ENCODE peak calls at places on chromosomes 12 and 14, in ten cellular contexts. One of them, this sample, is unnamed.

GRCh38 chr14:93049867-93050331 is 65.8 kb downstream of the ITPK1 start:
- DNase-seq in breast epithelium: no peak
- DNase-seq in upper lobe of left lung: no peak
- DNase-seq in endothelial cell of umbilical vein: peak
- DNase-seq in H1: no peak
- DNase-seq in HCT116: no peak
- DNase-seq in stomach: peak
- DNase-seq in GM12892: no peak
- DNase-seq in esophagus muscularis mucosa: no peak
- DNase-seq in suprapubic skin: no peak
- DNase-seq in this sample: peak

GRCh38 chr14:91127411-91127810 is 13.5 kb downstream of the DGLUCY start:
- DNase-seq in endothelial cell of umbilical vein: no peak
- DNase-seq in HCT116: no peak
- DNase-seq in H1: no peak
- DNase-seq in upper lobe of left lung: peak
- DNase-seq in breast epithelium: peak
- DNase-seq in GM12892: no peak
- DNase-seq in suprapubic skin: peak
- DNase-seq in esophagus muscularis mucosa: no peak
- DNase-seq in stomach: peak
- DNase-seq in this sample: peak

GRCh38 chr12:40769846-40770245 is 77.6 kb downstream of the CNTN1 start:
- DNase-seq in stomach: no peak
- DNase-seq in HCT116: no peak
- DNase-seq in breast epithelium: no peak
- DNase-seq in suprapubic skin: no peak
- DNase-seq in GM12892: no peak
- DNase-seq in H1: no peak
- DNase-seq in endothelial cell of umbilical vein: no peak
- DNase-seq in upper lobe of left lung: no peak
- DNase-seq in esophagus muscularis mucosa: no peak
- DNase-seq in this sample: no peak

GRCh38 chr12:227286-227915 is 13.4 kb upstream of the SLC6A12 start:
- DNase-seq in suprapubic skin: peak
- DNase-seq in endothelial cell of umbilical vein: no peak
- DNase-seq in GM12892: no peak
- DNase-seq in HCT116: no peak
- DNase-seq in breast epithelium: no peak
- DNase-seq in stomach: no peak
- DNase-seq in H1: peak
- DNase-seq in esophagus muscularis mucosa: no peak
- DNase-seq in upper lobe of left lung: no peak
- DNase-seq in this sample: no peak

GRCh38 chr14:49997991-49998390 is 105.1 kb downstream of the ARF6 start:
- DNase-seq in HCT116: no peak
- DNase-seq in stomach: no peak
- DNase-seq in GM12892: no peak
- DNase-seq in endothelial cell of umbilical vein: no peak
- DNase-seq in esophagus muscularis mucosa: no peak
- DNase-seq in upper lobe of left lung: no peak
- DNase-seq in breast epithelium: no peak
- DNase-seq in suprapubic skin: no peak
- DNase-seq in H1: no peak
- DNase-seq in this sample: no peak

GRCh38 chr14:100306506-100307214 is 416 bp upstream of the SLC25A29 start:
- DNase-seq in HCT116: peak
- DNase-seq in breast epithelium: peak
- DNase-seq in GM12892: peak
- DNase-seq in upper lobe of left lung: peak
- DNase-seq in endothelial cell of umbilical vein: peak
- DNase-seq in suprapubic skin: peak
- DNase-seq in H1: peak
- DNase-seq in esophagus muscularis mucosa: peak
- DNase-seq in stomach: peak
- DNase-seq in this sample: peak

GRCh38 chr14:55572578-55572977 is 7.4 kb upstream of the KTN1 start:
- DNase-seq in GM12892: no peak
- DNase-seq in endothelial cell of umbilical vein: peak
- DNase-seq in esophagus muscularis mucosa: no peak
- DNase-seq in upper lobe of left lung: no peak
- DNase-seq in stomach: peak
- DNase-seq in H1: no peak
- DNase-seq in HCT116: no peak
- DNase-seq in breast epithelium: no peak
- DNase-seq in suprapubic skin: no peak
- DNase-seq in this sample: no peak

GRCh38 chr14:61479746-61480502 is 158.5 kb downstream of the PRKCH start:
- DNase-seq in GM12892: no peak
- DNase-seq in H1: no peak
- DNase-seq in esophagus muscularis mucosa: no peak
- DNase-seq in suprapubic skin: no peak
- DNase-seq in endothelial cell of umbilical vein: peak
- DNase-seq in upper lobe of left lung: no peak
- DNase-seq in HCT116: no peak
- DNase-seq in stomach: no peak
- DNase-seq in breast epithelium: no peak
- DNase-seq in this sample: no peak

GRCh38 chr14:95611293-95611880 is 74.8 kb upstream of the TCL1B start:
- DNase-seq in stomach: no peak
- DNase-seq in upper lobe of left lung: no peak
- DNase-seq in H1: no peak
- DNase-seq in endothelial cell of umbilical vein: no peak
- DNase-seq in suprapubic skin: no peak
- DNase-seq in breast epithelium: peak
- DNase-seq in HCT116: no peak
- DNase-seq in esophagus muscularis mucosa: no peak
- DNase-seq in GM12892: no peak
- DNase-seq in this sample: no peak

DNA sequence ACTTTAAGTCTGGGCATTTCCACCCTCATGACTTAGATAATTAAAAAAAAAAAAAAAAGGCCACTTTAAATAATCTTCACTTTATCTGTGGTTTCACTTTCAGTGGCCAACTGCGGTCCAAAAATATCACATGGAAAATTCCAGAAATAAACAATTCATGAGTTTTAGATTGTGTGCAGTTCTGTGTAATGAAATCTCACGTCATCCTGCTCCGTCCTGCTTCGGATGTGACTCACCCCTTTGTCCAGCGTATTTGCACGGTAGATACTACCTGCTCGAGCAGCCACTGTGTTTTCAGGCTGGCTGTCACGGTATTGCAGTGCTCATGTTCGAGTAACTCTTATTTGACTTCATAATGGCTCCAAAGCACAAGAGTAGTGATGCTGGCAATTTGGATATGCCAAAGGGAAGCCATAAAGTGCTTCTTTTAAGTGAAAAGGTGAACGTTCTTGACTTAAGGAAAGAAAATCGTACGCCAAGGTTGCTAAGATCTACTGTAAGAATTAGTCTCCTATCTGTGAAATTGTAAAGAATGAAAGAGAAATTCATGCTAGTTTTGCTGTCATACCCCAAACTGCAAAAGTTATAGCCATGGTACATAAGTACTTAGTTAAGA is 2.4 kb downstream of the E2F7 start:
- DNase-seq in stomach: peak
- DNase-seq in upper lobe of left lung: no peak
- DNase-seq in endothelial cell of umbilical vein: peak
- DNase-seq in suprapubic skin: no peak
- DNase-seq in HCT116: no peak
- DNase-seq in H1: no peak
- DNase-seq in breast epithelium: no peak
- DNase-seq in GM12892: no peak
- DNase-seq in esophagus muscularis mucosa: no peak
- DNase-seq in this sample: peak
- TF ChIP-seq POLR2AphosphoS5 in stomach: no peak
- TF ChIP-seq POLR2AphosphoS5 in upper lobe of left lung: peak
- TF ChIP-seq POLR2AphosphoS5 in endothelial cell of umbilical vein: no peak
- TF ChIP-seq POLR2AphosphoS5 in suprapubic skin: no peak
- TF ChIP-seq POLR2AphosphoS5 in HCT116: no peak
- TF ChIP-seq POLR2AphosphoS5 in H1: no peak
- TF ChIP-seq POLR2AphosphoS5 in breast epithelium: no peak
- TF ChIP-seq POLR2AphosphoS5 in GM12892: peak
- TF ChIP-seq POLR2AphosphoS5 in esophagus muscularis mucosa: no peak
- TF ChIP-seq POLR2AphosphoS5 in this sample: no peak

DNA sequence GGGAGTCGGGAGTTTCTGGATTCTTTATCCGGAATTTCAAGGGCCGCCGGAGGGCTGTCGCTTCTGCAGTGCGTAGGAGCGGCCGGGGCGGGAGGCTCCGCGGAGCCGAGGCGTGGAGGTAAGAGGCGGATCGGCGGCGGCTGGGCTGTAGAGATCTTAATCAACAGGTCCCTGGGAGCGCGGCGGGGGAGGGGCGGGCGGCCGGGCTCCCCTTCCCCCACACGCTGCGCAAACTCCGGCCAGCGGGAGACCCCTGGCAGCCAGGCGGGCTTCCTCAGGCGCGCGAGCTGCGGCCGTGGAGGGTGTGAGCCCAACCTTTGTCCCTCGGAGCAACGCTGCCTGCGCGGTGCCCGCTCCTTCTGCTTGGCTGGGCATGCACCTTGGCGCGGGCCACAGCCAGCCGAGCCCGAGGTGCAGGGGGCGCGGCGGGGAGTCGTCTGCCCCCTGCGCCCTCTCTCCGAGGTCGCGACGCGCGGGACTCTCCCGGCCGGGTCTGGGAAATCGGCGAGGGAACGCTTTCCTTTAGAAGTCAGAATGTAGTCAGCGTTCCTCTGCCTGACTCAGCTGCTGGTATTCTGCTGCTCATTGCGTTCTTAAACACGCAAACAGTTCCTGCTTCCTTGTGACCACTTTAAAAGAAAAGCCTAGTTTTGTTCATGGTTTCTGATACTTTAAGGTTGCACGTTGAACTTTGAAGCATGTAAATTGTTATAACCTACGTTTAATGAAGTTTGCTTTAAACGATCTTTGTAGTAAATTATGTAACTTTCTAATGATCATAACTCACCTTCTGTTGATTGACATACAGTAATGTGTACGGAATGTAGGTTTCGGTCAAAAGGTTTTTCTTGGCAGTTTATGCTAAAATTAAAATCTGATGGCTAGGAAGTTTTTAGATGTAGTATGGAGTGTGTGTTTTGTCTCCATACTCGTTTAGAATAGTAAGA is at the start of gene PALS1:
- DNase-seq in stomach: no peak
- DNase-seq in breast epithelium: no peak
- DNase-seq in upper lobe of left lung: peak
- DNase-seq in GM12892: peak
- DNase-seq in suprapubic skin: no peak
- DNase-seq in endothelial cell of umbilical vein: peak
- DNase-seq in H1: peak
- DNase-seq in HCT116: peak
- DNase-seq in esophagus muscularis mucosa: peak
- DNase-seq in this sample: no peak
- TF ChIP-seq POLR2AphosphoS5 in stomach: peak
- TF ChIP-seq POLR2AphosphoS5 in breast epithelium: peak
- TF ChIP-seq POLR2AphosphoS5 in upper lobe of left lung: peak
- TF ChIP-seq POLR2AphosphoS5 in GM12892: no peak
- TF ChIP-seq POLR2AphosphoS5 in suprapubic skin: no peak
- TF ChIP-seq POLR2AphosphoS5 in endothelial cell of umbilical vein: no peak
- TF ChIP-seq POLR2AphosphoS5 in H1: peak
- TF ChIP-seq POLR2AphosphoS5 in HCT116: no peak
- TF ChIP-seq POLR2AphosphoS5 in esophagus muscularis mucosa: peak
- TF ChIP-seq POLR2AphosphoS5 in this sample: peak

GRCh38 chr14:83541147-83541546 is 1988.8 kb upstream of the FLRT2 start:
- DNase-seq in H1: no peak
- DNase-seq in stomach: no peak
- DNase-seq in suprapubic skin: no peak
- DNase-seq in esophagus muscularis mucosa: no peak
- DNase-seq in breast epithelium: no peak
- DNase-seq in HCT116: no peak
- DNase-seq in GM12892: no peak
- DNase-seq in endothelial cell of umbilical vein: no peak
- DNase-seq in upper lobe of left lung: no peak
- DNase-seq in this sample: no peak
- TF ChIP-seq POLR2AphosphoS5 in H1: no peak
- TF ChIP-seq POLR2AphosphoS5 in stomach: no peak
- TF ChIP-seq POLR2AphosphoS5 in suprapubic skin: no peak
- TF ChIP-seq POLR2AphosphoS5 in esophagus muscularis mucosa: no peak
- TF ChIP-seq POLR2AphosphoS5 in breast epithelium: no peak
- TF ChIP-seq POLR2AphosphoS5 in HCT116: no peak
- TF ChIP-seq POLR2AphosphoS5 in GM12892: no peak
- TF ChIP-seq POLR2AphosphoS5 in endothelial cell of umbilical vein: no peak
- TF ChIP-seq POLR2AphosphoS5 in upper lobe of left lung: no peak
- TF ChIP-seq POLR2AphosphoS5 in this sample: no peak

GRCh38 chr12:1928439-1929121 is 10.1 kb upstream of the CACNA2D4 start:
- DNase-seq in suprapubic skin: peak
- DNase-seq in H1: peak
- DNase-seq in endothelial cell of umbilical vein: no peak
- DNase-seq in upper lobe of left lung: no peak
- DNase-seq in breast epithelium: no peak
- DNase-seq in HCT116: no peak
- DNase-seq in esophagus muscularis mucosa: no peak
- DNase-seq in GM12892: no peak
- DNase-seq in stomach: peak
- DNase-seq in this sample: no peak

GRCh38 chr12:1929241-1929984 is 11.0 kb upstream of the CACNA2D4 start:
- DNase-seq in esophagus muscularis mucosa: no peak
- DNase-seq in breast epithelium: no peak
- DNase-seq in upper lobe of left lung: no peak
- DNase-seq in H1: peak
- DNase-seq in HCT116: no peak
- DNase-seq in suprapubic skin: no peak
- DNase-seq in GM12892: no peak
- DNase-seq in endothelial cell of umbilical vein: no peak
- DNase-seq in stomach: peak
- DNase-seq in this sample: no peak

GRCh38 chr12:1926274-1926673 is 7.8 kb upstream of the CACNA2D4 start:
- DNase-seq in breast epithelium: no peak
- DNase-seq in suprapubic skin: no peak
- DNase-seq in H1: peak
- DNase-seq in HCT116: no peak
- DNase-seq in stomach: peak
- DNase-seq in GM12892: no peak
- DNase-seq in endothelial cell of umbilical vein: no peak
- DNase-seq in upper lobe of left lung: no peak
- DNase-seq in esophagus muscularis mucosa: peak
- DNase-seq in this sample: no peak

GRCh38 chr12:1927051-1927680 is 8.7 kb upstream of the CACNA2D4 start:
- DNase-seq in upper lobe of left lung: no peak
- DNase-seq in GM12892: no peak
- DNase-seq in esophagus muscularis mucosa: peak
- DNase-seq in HCT116: no peak
- DNase-seq in H1: peak
- DNase-seq in breast epithelium: no peak
- DNase-seq in endothelial cell of umbilical vein: no peak
- DNase-seq in suprapubic skin: no peak
- DNase-seq in stomach: peak
- DNase-seq in this sample: no peak

DNA sequence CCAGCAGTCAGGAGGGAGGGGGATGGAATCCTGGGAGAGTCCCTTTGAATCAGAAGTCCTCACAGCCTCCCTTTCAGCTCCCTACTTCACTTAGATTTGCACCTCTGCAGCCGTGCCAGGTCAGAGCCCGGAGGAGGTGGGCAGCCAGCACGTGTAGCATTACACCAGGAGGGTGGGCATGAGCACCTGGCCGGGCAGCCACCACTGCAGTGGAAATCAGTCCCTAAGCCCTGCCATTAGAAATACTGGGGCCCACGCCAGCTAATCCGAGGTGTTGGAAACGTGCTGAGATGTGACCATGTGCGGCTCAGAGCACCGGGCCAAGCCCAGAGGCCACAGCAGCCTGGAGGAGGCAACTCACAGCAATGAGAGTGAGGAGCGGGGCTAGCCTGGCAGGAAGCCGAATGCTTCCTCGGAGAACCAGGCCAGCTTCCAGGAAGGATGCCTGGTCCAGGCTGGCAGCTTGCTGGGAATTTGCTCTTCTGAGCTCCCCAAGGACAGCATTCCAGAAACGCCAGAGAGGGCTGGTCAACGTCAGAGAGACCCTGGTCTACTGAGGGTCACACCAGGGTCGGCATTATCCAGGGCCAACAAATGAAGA is 9.4 kb upstream of the CACNA2D4 start:
- DNase-seq in stomach: peak
- DNase-seq in esophagus muscularis mucosa: peak
- DNase-seq in endothelial cell of umbilical vein: no peak
- DNase-seq in HCT116: no peak
- DNase-seq in suprapubic skin: peak
- DNase-seq in upper lobe of left lung: no peak
- DNase-seq in H1: peak
- DNase-seq in GM12892: no peak
- DNase-seq in breast epithelium: no peak
- DNase-seq in this sample: no peak
- TF ChIP-seq POLR2AphosphoS5 in stomach: no peak
- TF ChIP-seq POLR2AphosphoS5 in esophagus muscularis mucosa: no peak
- TF ChIP-seq POLR2AphosphoS5 in endothelial cell of umbilical vein: no peak
- TF ChIP-seq POLR2AphosphoS5 in HCT116: no peak
- TF ChIP-seq POLR2AphosphoS5 in suprapubic skin: no peak
- TF ChIP-seq POLR2AphosphoS5 in upper lobe of left lung: no peak
- TF ChIP-seq POLR2AphosphoS5 in H1: no peak
- TF ChIP-seq POLR2AphosphoS5 in GM12892: no peak
- TF ChIP-seq POLR2AphosphoS5 in breast epithelium: no peak
- TF ChIP-seq POLR2AphosphoS5 in this sample: no peak